ENCODE peak calls at places on chromosome 12, in eight cellular contexts. One of them, this sample, is unnamed.

GRCh38 chr12:6038160-6038559 is 86.3 kb downstream of the VWF start:
- DNase-seq in fibroblast of lung: peak; percentile 75
- DNase-seq in GM12865: peak; percentile 87
- DNase-seq in tibial artery: no peak
- DNase-seq in tibial nerve: no peak
- DNase-seq in left ventricle myocardium inferior: no peak
- DNase-seq in pancreas: no peak
- DNase-seq in astrocyte of the spinal cord: peak; percentile 76
- DNase-seq in this sample: no peak

GRCh38 chr12:54009171-54010052 is 627 bp downstream of the HOXC8 start:
- DNase-seq in left ventricle myocardium inferior: no peak
- DNase-seq in astrocyte of the spinal cord: no peak
- DNase-seq in tibial artery: no peak
- DNase-seq in tibial nerve: no peak
- DNase-seq in pancreas: no peak
- DNase-seq in fibroblast of lung: no peak
- DNase-seq in GM12865: no peak
- DNase-seq in this sample: no peak

GRCh38 chr12:79776111-79776510 is 85.3 kb upstream of the PAWR start:
- DNase-seq in GM12865: no peak
- DNase-seq in left ventricle myocardium inferior: no peak
- DNase-seq in tibial nerve: no peak
- DNase-seq in pancreas: no peak
- DNase-seq in fibroblast of lung: peak; percentile 43
- DNase-seq in tibial artery: no peak
- DNase-seq in astrocyte of the spinal cord: peak; percentile 55
- DNase-seq in this sample: no peak

GRCh38 chr12:121124402-121125109 is 8.1 kb upstream of the P2RX7 start:
- DNase-seq in GM12865: peak; percentile 57
- DNase-seq in tibial artery: no peak
- DNase-seq in left ventricle myocardium inferior: no peak
- DNase-seq in tibial nerve: no peak
- DNase-seq in fibroblast of lung: peak; percentile 64
- DNase-seq in pancreas: no peak
- DNase-seq in astrocyte of the spinal cord: peak; percentile 88
- DNase-seq in this sample: no peak

GRCh38 chr12:124469193-124469888 is 98.1 kb downstream of the NCOR2 start:
- DNase-seq in GM12865: no peak
- DNase-seq in tibial nerve: no peak
- DNase-seq in left ventricle myocardium inferior: no peak
- DNase-seq in tibial artery: no peak
- DNase-seq in fibroblast of lung: peak; percentile 18
- DNase-seq in astrocyte of the spinal cord: no peak
- DNase-seq in pancreas: no peak
- DNase-seq in this sample: no peak

GRCh38 chr12:12533238-12533829 is 29.3 kb downstream of the DUSP16 start:
- DNase-seq in tibial artery: no peak
- DNase-seq in astrocyte of the spinal cord: peak; percentile 9
- DNase-seq in tibial nerve: no peak
- DNase-seq in GM12865: no peak
- DNase-seq in fibroblast of lung: no peak
- DNase-seq in left ventricle myocardium inferior: peak; percentile 34
- DNase-seq in pancreas: peak; percentile 69
- DNase-seq in this sample: no peak

GRCh38 chr12:103028881-103029280 is 71.4 kb downstream of the ASCL1 start:
- DNase-seq in tibial nerve: no peak
- DNase-seq in tibial artery: no peak
- DNase-seq in pancreas: no peak
- DNase-seq in astrocyte of the spinal cord: no peak
- DNase-seq in GM12865: no peak
- DNase-seq in fibroblast of lung: no peak
- DNase-seq in left ventricle myocardium inferior: no peak
- DNase-seq in this sample: no peak

GRCh38 chr12:116266220-116266619 is 11.3 kb downstream of the MED13L start:
- DNase-seq in astrocyte of the spinal cord: peak; percentile 41
- DNase-seq in left ventricle myocardium inferior: no peak
- DNase-seq in tibial artery: no peak
- DNase-seq in GM12865: no peak
- DNase-seq in pancreas: no peak
- DNase-seq in tibial nerve: no peak
- DNase-seq in fibroblast of lung: peak; percentile 22
- DNase-seq in this sample: no peak

GRCh38 chr12:119204137-119204536 is 25.4 kb downstream of the HSPB8 start:
- DNase-seq in tibial artery: no peak
- DNase-seq in fibroblast of lung: no peak
- DNase-seq in pancreas: no peak
- DNase-seq in left ventricle myocardium inferior: no peak
- DNase-seq in GM12865: no peak
- DNase-seq in tibial nerve: no peak
- DNase-seq in astrocyte of the spinal cord: no peak
- DNase-seq in this sample: no peak

DNA sequence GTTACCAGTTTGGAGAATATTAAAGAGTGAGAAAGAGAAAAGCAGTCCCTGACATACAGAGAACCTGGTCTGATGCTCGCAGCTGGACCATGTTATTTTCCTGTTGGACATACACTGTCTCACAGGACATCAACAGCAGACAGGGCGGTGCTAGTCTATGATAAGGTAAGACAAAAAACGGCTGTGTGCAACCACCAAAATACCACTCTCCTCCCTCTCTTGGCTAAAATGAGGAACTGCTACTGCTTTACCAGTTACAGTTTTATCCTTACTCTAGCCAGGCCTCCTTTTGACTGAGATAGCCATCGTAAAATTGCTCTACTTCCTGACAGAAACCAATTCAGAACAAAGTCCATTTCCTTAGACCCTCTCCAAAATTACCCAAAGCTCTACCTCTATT is 47.0 kb upstream of the ERGIC2 start:
- DNase-seq in pancreas: no peak
- DNase-seq in left ventricle myocardium inferior: no peak
- DNase-seq in GM12865: peak; percentile 57
- DNase-seq in fibroblast of lung: no peak
- DNase-seq in tibial nerve: no peak
- DNase-seq in tibial artery: no peak
- DNase-seq in astrocyte of the spinal cord: no peak
- DNase-seq in this sample: peak; percentile 22
- TF ChIP-seq CTCF in pancreas: no peak
- TF ChIP-seq CTCF in left ventricle myocardium inferior: peak; percentile 49
- TF ChIP-seq CTCF in GM12865: peak; percentile 41
- TF ChIP-seq CTCF in fibroblast of lung: no peak
- TF ChIP-seq CTCF in tibial nerve: peak; percentile 12
- TF ChIP-seq CTCF in tibial artery: no peak
- TF ChIP-seq CTCF in astrocyte of the spinal cord: no peak
- TF ChIP-seq CTCF in this sample: peak; percentile 52

GRCh38 chr12:459050-459429 is 699 bp upstream of the B4GALNT3 start:
- DNase-seq in fibroblast of lung: no peak
- DNase-seq in pancreas: no peak
- DNase-seq in tibial artery: no peak
- DNase-seq in GM12865: no peak
- DNase-seq in left ventricle myocardium inferior: no peak
- DNase-seq in astrocyte of the spinal cord: no peak
- DNase-seq in tibial nerve: no peak
- DNase-seq in this sample: no peak
- H3K4me3 ChIP-seq in fibroblast of lung: no peak overlapping the region
- H3K4me3 ChIP-seq in pancreas: peak overlapping the region; percentile 68
- H3K4me3 ChIP-seq in tibial artery: peak overlapping the region; percentile 75
- H3K4me3 ChIP-seq in GM12865: no peak overlapping the region
- H3K4me3 ChIP-seq in left ventricle myocardium inferior: peak overlapping the region; percentile 75
- H3K4me3 ChIP-seq in astrocyte of the spinal cord: no peak overlapping the region
- H3K4me3 ChIP-seq in tibial nerve: no peak overlapping the region
- H3K4me3 ChIP-seq in this sample: no peak overlapping the region

DNA sequence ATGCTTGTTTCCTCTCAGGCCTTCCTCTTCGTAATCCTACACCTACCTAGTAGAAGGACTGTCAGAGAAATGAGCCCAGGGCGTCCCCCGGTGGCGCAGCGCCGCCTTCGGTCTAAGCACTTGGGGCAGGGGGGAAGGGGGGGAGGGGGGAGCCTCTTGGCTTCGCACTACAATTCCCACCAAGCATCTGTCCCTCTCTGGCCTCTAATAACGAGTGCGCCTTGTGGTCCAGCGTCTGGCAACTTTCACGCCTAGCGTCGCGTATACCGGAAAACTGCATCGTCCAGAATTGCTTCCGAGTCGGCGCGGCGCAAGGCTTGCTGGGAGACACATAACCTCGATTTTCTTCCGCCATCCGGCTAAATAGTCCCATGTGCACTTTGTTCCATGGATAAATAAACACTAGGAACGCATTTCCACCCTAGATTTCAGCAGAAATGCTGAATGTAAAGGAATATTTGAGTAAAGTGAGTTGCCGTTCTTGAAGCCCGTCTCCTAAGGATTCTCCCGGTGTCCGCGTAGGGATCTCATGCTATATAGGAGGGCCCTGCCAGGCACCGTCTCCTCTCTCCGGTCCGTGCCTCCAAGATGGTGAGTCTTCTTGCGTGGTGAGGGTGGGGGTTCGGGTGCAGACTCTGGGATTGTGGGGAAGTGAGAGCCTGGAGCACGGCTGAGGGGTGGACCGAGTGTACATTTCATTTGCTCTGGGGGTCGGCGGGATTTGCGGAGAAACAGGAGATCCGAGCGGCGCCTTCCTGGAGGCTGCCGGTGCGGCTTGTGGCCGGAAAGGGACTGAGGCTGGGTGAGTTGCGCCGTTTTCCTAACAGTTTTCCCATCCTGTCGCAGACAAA is at the start of gene RPS26:
- DNase-seq in tibial artery: peak; percentile 97
- DNase-seq in pancreas: peak; percentile 89
- DNase-seq in left ventricle myocardium inferior: peak; percentile 94
- DNase-seq in fibroblast of lung: peak; percentile 100
- DNase-seq in astrocyte of the spinal cord: peak; percentile 100
- DNase-seq in GM12865: peak; percentile 100
- DNase-seq in tibial nerve: peak; percentile 94
- DNase-seq in this sample: peak; percentile 92
- TF ChIP-seq CTCF in tibial artery: peak; percentile 6
- TF ChIP-seq CTCF in pancreas: no peak
- TF ChIP-seq CTCF in left ventricle myocardium inferior: peak; percentile 49
- TF ChIP-seq CTCF in fibroblast of lung: peak; percentile 43
- TF ChIP-seq CTCF in astrocyte of the spinal cord: peak; percentile 57
- TF ChIP-seq CTCF in GM12865: peak; percentile 56
- TF ChIP-seq CTCF in tibial nerve: peak; percentile 38
- TF ChIP-seq CTCF in this sample: peak; percentile 69

DNA sequence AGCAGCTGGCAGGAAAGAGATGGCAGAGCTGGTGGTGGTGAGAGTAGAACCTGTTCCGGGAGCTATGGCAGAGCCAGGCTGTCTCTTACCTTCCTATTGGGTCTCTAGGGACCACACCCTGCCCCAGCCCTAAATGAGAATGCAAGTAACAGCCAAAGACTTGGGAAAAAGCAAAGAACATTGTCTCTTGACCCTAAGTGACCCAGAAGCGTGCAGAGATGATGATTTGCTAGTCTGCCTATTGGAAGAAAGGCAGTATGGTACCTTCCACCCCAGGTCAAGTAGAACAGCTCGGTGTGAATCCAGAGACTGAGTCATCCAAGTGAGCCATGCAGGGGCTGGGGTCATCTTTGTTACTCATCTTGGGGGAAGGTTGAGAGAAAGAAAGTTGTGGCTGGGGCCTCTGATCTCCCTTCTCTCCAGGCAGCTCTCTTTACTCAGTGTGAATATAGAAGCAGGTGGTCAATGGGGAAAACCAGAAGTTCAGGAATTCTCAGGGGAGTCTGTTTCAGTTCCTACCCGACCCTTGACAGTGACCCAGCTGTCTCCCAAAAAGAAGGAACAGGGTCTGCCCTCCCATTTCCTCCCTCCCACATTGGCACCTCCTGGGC is 1.7 kb downstream of the BLOC1S1 start:
- DNase-seq in astrocyte of the spinal cord: peak; percentile 74
- DNase-seq in pancreas: no peak
- DNase-seq in GM12865: peak; percentile 24
- DNase-seq in left ventricle myocardium inferior: no peak
- DNase-seq in fibroblast of lung: peak; percentile 49
- DNase-seq in tibial artery: no peak
- DNase-seq in tibial nerve: no peak
- DNase-seq in this sample: no peak
- H3K4me3 ChIP-seq in astrocyte of the spinal cord: peak overlapping the region; percentile 63
- H3K4me3 ChIP-seq in pancreas: no peak overlapping the region
- H3K4me3 ChIP-seq in GM12865: peak overlapping the region; percentile 96
- H3K4me3 ChIP-seq in left ventricle myocardium inferior: peak overlapping the region; percentile 78
- H3K4me3 ChIP-seq in fibroblast of lung: peak overlapping the region; percentile 36
- H3K4me3 ChIP-seq in tibial artery: peak overlapping the region; percentile 63
- H3K4me3 ChIP-seq in tibial nerve: no peak overlapping the region
- H3K4me3 ChIP-seq in this sample: peak overlapping the region; percentile 88

GRCh38 chr12:123267991-123268843 is 3.4 kb downstream of the CDK2AP1 start:
- DNase-seq in tibial nerve: no peak
- DNase-seq in left ventricle myocardium inferior: peak; percentile 34
- DNase-seq in astrocyte of the spinal cord: peak; percentile 25
- DNase-seq in pancreas: no peak
- DNase-seq in GM12865: no peak
- DNase-seq in fibroblast of lung: no peak
- DNase-seq in tibial artery: no peak
- DNase-seq in this sample: no peak

GRCh38 chr12:123269980-123270379 is 1.7 kb downstream of the CDK2AP1 start:
- DNase-seq in left ventricle myocardium inferior: no peak
- DNase-seq in fibroblast of lung: no peak
- DNase-seq in pancreas: no peak
- DNase-seq in astrocyte of the spinal cord: no peak
- DNase-seq in GM12865: peak; percentile 30
- DNase-seq in tibial nerve: no peak
- DNase-seq in tibial artery: no peak
- DNase-seq in this sample: no peak

GRCh38 chr12:123270380-123271181 is 1.1 kb downstream of the CDK2AP1 start:
- DNase-seq in pancreas: peak; percentile 68
- DNase-seq in left ventricle myocardium inferior: peak; percentile 43
- DNase-seq in fibroblast of lung: peak; percentile 32
- DNase-seq in tibial nerve: no peak
- DNase-seq in GM12865: no peak
- DNase-seq in astrocyte of the spinal cord: no peak
- DNase-seq in tibial artery: no peak
- DNase-seq in this sample: peak; percentile 46

GRCh38 chr12:123268850-123269249 is 2.8 kb downstream of the CDK2AP1 start:
- DNase-seq in pancreas: no peak
- DNase-seq in left ventricle myocardium inferior: no peak
- DNase-seq in astrocyte of the spinal cord: no peak
- DNase-seq in tibial artery: no peak
- DNase-seq in GM12865: no peak
- DNase-seq in fibroblast of lung: no peak
- DNase-seq in tibial nerve: no peak
- DNase-seq in this sample: no peak

GRCh38 chr12:123269395-123269892 is 2.2 kb downstream of the CDK2AP1 start:
- DNase-seq in tibial artery: peak; percentile 66
- DNase-seq in astrocyte of the spinal cord: peak; percentile 79
- DNase-seq in fibroblast of lung: peak; percentile 64
- DNase-seq in pancreas: peak; percentile 77
- DNase-seq in GM12865: peak; percentile 58
- DNase-seq in left ventricle myocardium inferior: peak; percentile 73
- DNase-seq in tibial nerve: peak; percentile 60
- DNase-seq in this sample: peak; percentile 65
- TF ChIP-seq CTCF in tibial artery: no peak
- TF ChIP-seq CTCF in astrocyte of the spinal cord: no peak
- TF ChIP-seq CTCF in fibroblast of lung: no peak
- TF ChIP-seq CTCF in pancreas: no peak
- TF ChIP-seq CTCF in GM12865: no peak
- TF ChIP-seq CTCF in left ventricle myocardium inferior: no peak
- TF ChIP-seq CTCF in tibial nerve: peak; percentile 11
- TF ChIP-seq CTCF in this sample: peak; percentile 21

GRCh38 chr12:108637222-108637621 is 3.5 kb upstream of the SELPLG start:
- DNase-seq in tibial nerve: no peak
- DNase-seq in astrocyte of the spinal cord: no peak
- DNase-seq in tibial artery: no peak
- DNase-seq in pancreas: no peak
- DNase-seq in left ventricle myocardium inferior: no peak
- DNase-seq in fibroblast of lung: no peak
- DNase-seq in GM12865: no peak
- DNase-seq in this sample: no peak
- H3K4me3 ChIP-seq in tibial nerve: no peak overlapping the region
- H3K4me3 ChIP-seq in astrocyte of the spinal cord: no peak overlapping the region
- H3K4me3 ChIP-seq in tibial artery: no peak overlapping the region
- H3K4me3 ChIP-seq in pancreas: no peak overlapping the region
- H3K4me3 ChIP-seq in left ventricle myocardium inferior: no peak overlapping the region
- H3K4me3 ChIP-seq in fibroblast of lung: no peak overlapping the region
- H3K4me3 ChIP-seq in GM12865: peak overlapping the region; percentile 74
- H3K4me3 ChIP-seq in this sample: peak overlapping the region; percentile 26